ENCODE peak calls at places on chromosomes 6 and 20, in seven cellular contexts. I, E, V, T, D, X and K are unnamed samples.

GRCh38 chr20:13220857-13221297 is at the start of gene ISM1:
- DNase-seq in E (peak; percentile 73), D (no peak), T (no peak), V (no peak), I (no peak), X (peak; percentile 68), K (peak; percentile 54)

GRCh38 chr6:373773-374724 is 17.5 kb upstream of the IRF4 start:
- DNase-seq in X (no peak), V (no peak), E (no peak), T (no peak), I (no peak), D (no peak), K (peak; percentile 51)

GRCh38 chr6:121523628-121524027 is 88.2 kb downstream of the GJA1 start:
- DNase-seq in V (no peak), X (no peak), I (no peak), D (no peak), T (no peak), E (no peak), K (no peak)

GRCh38 chr20:50673146-50673830 is 18.1 kb downstream of the RIPOR3 start:
- DNase-seq in T (no peak), E (no peak), I (no peak), V (peak; percentile 62), D (peak; percentile 70), X (no peak), K (no peak)

GRCh38 chr20:31849306-31849930 is 4.0 kb upstream of the FOXS1 start:
- DNase-seq in I (no peak), T (no peak), X (peak; percentile 48), V (no peak), D (no peak), E (no peak), K (peak; percentile 77)

GRCh38 chr6:112651239-112651638 is 304.1 kb downstream of the RFPL4B start:
- DNase-seq in I (no peak), D (peak; percentile 21), E (no peak), X (no peak), V (no peak), T (no peak), K (no peak)

GRCh38 chr6:26033132-26033941 is 53.9 kb upstream of the HFE start:
- DNase-seq in T (peak; percentile 95), I (peak; percentile 99), E (peak; percentile 69), X (peak; percentile 79), V (peak; percentile 96), D (peak; percentile 70), K (peak; percentile 95)

GRCh38 chr6:41638002-41638800 is at the start of gene MDFI:
- DNase-seq in I (no peak), T (no peak), D (no peak), X (peak; percentile 87), E (peak; percentile 81), V (no peak), K (no peak)

GRCh38 chr6:56661298-56661697 is 18.6 kb upstream of the DST start:
- DNase-seq in D (no peak), V (no peak), E (no peak), X (no peak), I (no peak), T (no peak), K (no peak)

GRCh38 chr20:31722388-31723281 is at the start of gene BCL2L1:
- DNase-seq in D (peak; percentile 71), E (peak; percentile 80), X (peak; percentile 90), T (peak; percentile 51), V (peak; percentile 88), I (no peak), K (peak; percentile 69)

GRCh38 chr20:50794181-50794845 is 548 bp upstream of the BCAS4 start:
- DNase-seq in T (no peak), V (no peak), E (no peak), D (no peak), X (no peak), I (no peak), K (no peak)

GRCh38 chr6:135876048-135876447 is 24.5 kb downstream of the PDE7B start:
- DNase-seq in T (no peak), E (no peak), V (no peak), I (no peak), D (no peak), X (no peak), K (no peak)

GRCh38 chr6:135883045-135883444 is 31.5 kb downstream of the PDE7B start:
- DNase-seq in I (no peak), T (no peak), X (no peak), D (no peak), E (no peak), V (no peak), K (no peak)

GRCh38 chr6:135884136-135884535 is 32.6 kb downstream of the PDE7B start:
- DNase-seq in E (no peak), X (no peak), D (no peak), T (no peak), V (no peak), I (no peak), K (no peak)

GRCh38 chr6:135877666-135878065 is 26.2 kb downstream of the PDE7B start:
- DNase-seq in V (no peak), T (no peak), I (no peak), X (no peak), D (no peak), E (no peak), K (no peak)

DNA sequence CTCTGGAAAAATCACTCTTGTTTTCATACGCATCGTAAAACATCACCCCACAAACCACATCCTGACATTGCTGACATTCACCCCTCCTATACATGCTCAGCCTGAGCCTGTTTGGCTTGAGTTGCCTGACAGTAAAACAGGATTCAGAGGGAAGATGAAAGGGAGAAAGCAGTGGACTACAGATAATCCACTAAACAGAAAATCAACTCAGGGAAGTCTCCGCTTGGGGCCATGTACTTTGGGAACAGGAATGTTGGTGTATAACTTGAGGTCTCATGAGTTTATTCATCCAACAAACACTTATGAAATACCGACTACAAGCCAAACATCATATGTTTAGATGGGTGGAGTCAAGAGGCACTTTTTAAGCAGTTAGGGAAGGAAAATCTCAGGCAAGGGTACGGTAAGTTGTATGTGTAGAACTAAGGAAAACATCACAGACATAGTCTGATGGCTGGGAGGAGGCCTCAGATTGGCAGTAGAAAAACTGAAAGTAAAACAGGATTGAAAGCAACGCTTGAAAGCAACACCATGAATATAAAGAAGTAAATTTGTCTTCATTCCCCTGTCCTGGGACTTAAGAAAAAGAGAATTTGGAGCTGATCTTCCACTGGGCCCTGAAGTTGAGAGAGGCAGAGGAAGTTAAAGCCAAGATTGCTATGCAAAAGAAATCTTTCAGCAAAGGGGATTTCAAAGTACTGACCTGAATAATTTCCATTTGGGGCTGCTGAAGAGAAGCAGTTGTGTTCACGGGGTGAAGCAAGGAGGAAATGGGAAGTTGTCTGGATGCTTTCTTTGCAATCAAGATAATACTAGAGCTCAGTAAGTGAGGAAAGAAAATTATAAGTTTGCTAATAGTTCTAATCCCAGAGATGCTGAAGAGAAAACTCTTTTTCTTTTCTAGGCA is 28.8 kb downstream of the PDE7B start:
- DNase-seq in V (no peak), T (no peak), I (peak; percentile 61), D (no peak), X (no peak), E (no peak), K (peak; percentile 24)
- TF ChIP-seq JUND in V (no peak), T (no peak), I (no peak), D (no peak), X (no peak), E (no peak), K (no peak)

DNA sequence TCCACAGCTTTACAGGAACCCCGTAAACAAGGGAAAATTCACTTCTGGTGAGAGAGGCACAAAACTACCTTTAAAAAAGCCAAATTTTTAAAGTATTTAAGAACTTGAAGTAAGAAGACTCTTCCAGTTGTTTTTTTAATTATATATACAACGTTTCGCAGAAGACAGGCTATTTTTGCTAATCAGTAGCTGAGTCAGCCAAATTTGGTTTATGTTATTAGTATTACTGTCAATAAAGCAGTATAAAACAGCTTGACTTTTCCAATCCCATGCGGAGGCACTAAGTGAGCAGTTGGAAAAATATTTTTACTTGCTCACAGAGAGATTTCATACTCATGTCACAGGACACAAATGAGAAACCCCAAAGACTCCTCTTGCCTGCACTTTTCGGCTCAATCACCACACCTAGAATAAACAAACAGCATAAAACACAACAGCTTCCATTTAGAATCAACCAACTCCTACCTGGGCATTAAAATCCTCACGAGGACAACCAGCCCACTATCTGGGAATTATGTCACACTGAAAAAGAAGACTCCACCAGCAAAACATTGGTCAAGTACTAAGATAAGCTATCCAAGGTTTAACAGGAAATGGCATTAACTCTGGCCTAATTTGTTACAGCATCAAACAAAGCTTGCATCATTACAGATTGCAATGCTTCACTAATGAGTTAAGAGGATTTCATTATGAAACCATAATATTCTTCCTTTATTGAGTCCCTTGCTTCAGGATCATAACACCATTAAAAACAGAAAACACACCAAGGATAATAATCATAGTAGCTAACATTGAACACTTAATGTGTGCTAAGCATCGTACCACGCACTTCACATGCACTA is 26.3 kb downstream of the ELOVL5 start:
- DNase-seq in T (no peak), I (no peak), D (no peak), X (no peak), E (no peak), V (no peak), K (no peak)
- TF ChIP-seq JUND in T (no peak), I (no peak), D (no peak), X (no peak), E (no peak), V (no peak), K (no peak)

GRCh38 chr20:22339091-22339881 is 245.1 kb downstream of the FOXA2 start:
- DNase-seq in T (peak; percentile 70), V (peak; percentile 84), I (no peak), E (peak; percentile 57), X (peak; percentile 38), D (peak; percentile 31), K (peak; percentile 78)
- TF ChIP-seq JUND in T (no peak), V (no peak), I (no peak), E (no peak), X (no peak), D (no peak), K (no peak)

DNA sequence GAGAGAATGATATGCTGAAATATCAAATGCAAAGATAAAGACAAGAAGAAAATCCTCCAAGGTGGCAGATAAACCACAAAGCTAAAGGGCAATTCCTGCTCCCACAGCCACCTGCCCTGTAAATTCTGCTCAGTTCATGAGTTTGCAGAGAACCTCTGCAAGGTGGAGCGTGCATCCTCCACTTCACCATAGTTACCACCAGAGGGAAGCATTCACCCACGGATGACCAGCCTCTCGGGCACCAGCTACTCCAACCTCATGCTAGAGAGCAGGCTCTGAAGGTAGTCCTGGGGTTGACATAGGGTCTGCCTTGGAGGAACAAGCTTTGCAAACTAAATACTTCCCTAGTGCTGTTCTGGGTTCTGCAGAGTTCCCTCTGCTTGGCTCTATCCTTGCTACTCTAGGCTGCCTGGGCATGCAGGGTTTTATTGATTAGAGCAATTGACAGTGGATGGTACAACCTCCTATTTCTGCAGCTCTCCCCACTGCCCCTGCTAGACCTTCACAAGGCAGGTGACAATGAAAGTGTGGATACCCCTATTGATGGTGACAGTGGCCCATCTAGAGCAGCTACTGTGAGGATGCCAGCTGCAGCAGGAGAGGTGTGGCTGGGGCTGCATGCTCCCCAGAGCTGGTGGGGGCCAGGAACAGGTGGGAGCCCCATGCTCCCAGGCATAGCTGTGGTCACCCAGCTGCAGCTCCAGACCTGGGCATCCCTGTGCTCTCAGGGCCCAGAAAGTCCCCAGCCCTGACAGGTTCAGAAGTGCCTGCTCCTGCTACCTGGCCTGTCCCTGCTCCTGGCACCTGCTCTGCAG is 51.1 kb downstream of the GGTLC1 start:
- DNase-seq in E (peak; percentile 66), X (peak; percentile 55), D (peak; percentile 35), I (peak; percentile 3), V (peak; percentile 52), T (peak; percentile 16), K (peak; percentile 80)
- TF ChIP-seq JUND in E (no peak), X (no peak), D (no peak), I (no peak), V (no peak), T (no peak), K (no peak)